ENCODE peak calls at places on chromosomes 16 and 17, in nine cellular contexts. One of them, this sample, is unnamed.

GRCh38 chr17:75535119-75535537 is 9.6 kb downstream of the LLGL2 start:
- DNase-seq in brain microvascular endothelial cell: no peak
- DNase-seq in Calu3: peak
- DNase-seq in H9: no peak
- DNase-seq in fibroblast of lung: no peak
- DNase-seq in HFF-Myc: no peak
- DNase-seq in mucosa of descending colon: peak
- DNase-seq in endothelial cell: no peak
- DNase-seq in MM.1S: no peak
- DNase-seq in this sample: no peak

GRCh38 chr16:2035431-2036199 is 8.9 kb downstream of the NHERF2 start:
- DNase-seq in mucosa of descending colon: no peak
- DNase-seq in H9: no peak
- DNase-seq in MM.1S: no peak
- DNase-seq in brain microvascular endothelial cell: peak
- DNase-seq in endothelial cell: no peak
- DNase-seq in fibroblast of lung: peak
- DNase-seq in HFF-Myc: no peak
- DNase-seq in Calu3: no peak
- DNase-seq in this sample: peak

GRCh38 chr17:20008242-20009051 is 712 bp upstream of the SPECC1 start:
- DNase-seq in brain microvascular endothelial cell: no peak
- DNase-seq in mucosa of descending colon: peak
- DNase-seq in H9: peak
- DNase-seq in endothelial cell: peak
- DNase-seq in fibroblast of lung: no peak
- DNase-seq in Calu3: peak
- DNase-seq in HFF-Myc: no peak
- DNase-seq in MM.1S: no peak
- DNase-seq in this sample: peak

GRCh38 chr17:50708050-50709000 is 611 bp upstream of the ANKRD40 start:
- DNase-seq in Calu3: no peak
- DNase-seq in MM.1S: peak
- DNase-seq in HFF-Myc: no peak
- DNase-seq in H9: no peak
- DNase-seq in brain microvascular endothelial cell: no peak
- DNase-seq in mucosa of descending colon: no peak
- DNase-seq in fibroblast of lung: peak
- DNase-seq in endothelial cell: no peak
- DNase-seq in this sample: no peak

GRCh38 chr17:81354944-81355327 is 40.3 kb upstream of the BAHCC1 start:
- DNase-seq in brain microvascular endothelial cell: no peak
- DNase-seq in MM.1S: no peak
- DNase-seq in H9: no peak
- DNase-seq in mucosa of descending colon: no peak
- DNase-seq in Calu3: no peak
- DNase-seq in endothelial cell: no peak
- DNase-seq in fibroblast of lung: no peak
- DNase-seq in HFF-Myc: no peak
- DNase-seq in this sample: no peak

GRCh38 chr16:79297297-79297696 is 303.2 kb downstream of the MAF start:
- DNase-seq in H9: no peak
- DNase-seq in fibroblast of lung: no peak
- DNase-seq in Calu3: no peak
- DNase-seq in HFF-Myc: no peak
- DNase-seq in brain microvascular endothelial cell: no peak
- DNase-seq in mucosa of descending colon: no peak
- DNase-seq in MM.1S: no peak
- DNase-seq in endothelial cell: no peak
- DNase-seq in this sample: no peak

GRCh38 chr17:80353718-80354275 is 61.2 kb upstream of the ENDOV start:
- DNase-seq in mucosa of descending colon: no peak
- DNase-seq in Calu3: no peak
- DNase-seq in fibroblast of lung: no peak
- DNase-seq in endothelial cell: no peak
- DNase-seq in MM.1S: no peak
- DNase-seq in H9: no peak
- DNase-seq in brain microvascular endothelial cell: no peak
- DNase-seq in HFF-Myc: no peak
- DNase-seq in this sample: no peak

GRCh38 chr17:36901506-36901905 is 35.8 kb upstream of the LHX1 start:
- DNase-seq in brain microvascular endothelial cell: peak
- DNase-seq in fibroblast of lung: no peak
- DNase-seq in MM.1S: no peak
- DNase-seq in endothelial cell: no peak
- DNase-seq in H9: peak
- DNase-seq in HFF-Myc: no peak
- DNase-seq in Calu3: peak
- DNase-seq in mucosa of descending colon: no peak
- DNase-seq in this sample: no peak

DNA sequence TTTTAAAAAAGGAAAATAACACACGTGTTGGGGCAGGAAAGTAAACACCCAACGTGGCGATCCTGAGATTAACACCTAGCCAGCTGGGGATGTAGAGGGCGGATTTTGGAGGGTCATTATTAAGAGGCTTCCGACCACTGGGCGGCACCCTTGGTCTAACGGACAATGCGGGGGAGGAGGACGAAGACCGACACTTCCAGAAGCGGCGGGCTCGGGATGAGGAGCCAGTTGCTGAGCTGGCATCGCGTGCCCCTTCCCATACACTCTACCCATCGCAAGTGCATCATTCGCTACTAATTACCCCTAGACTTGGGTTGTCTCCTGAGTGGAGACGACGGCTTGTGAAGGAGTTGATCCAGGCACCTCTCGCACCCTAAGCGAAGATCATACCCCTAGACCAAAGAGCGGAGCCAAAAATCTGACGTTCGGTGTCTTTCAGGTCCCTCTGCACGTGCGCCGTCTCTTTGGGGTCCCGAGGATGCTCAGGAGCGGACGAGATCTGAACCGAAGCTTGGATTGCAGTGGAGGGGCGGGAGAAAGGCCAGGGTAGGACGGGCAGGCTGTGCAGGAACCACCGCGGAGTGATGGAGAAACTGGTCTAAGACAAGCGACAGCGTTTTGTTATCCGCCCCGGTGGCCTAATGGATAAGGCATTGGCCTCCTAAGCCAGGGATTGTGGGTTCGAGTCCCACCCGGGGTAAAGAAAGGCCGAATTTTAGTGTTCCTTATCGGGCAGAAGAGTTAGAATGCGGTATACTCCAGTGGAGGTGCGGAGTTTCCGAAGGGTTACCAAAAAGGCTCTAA is 17.6 kb downstream of the ZNF213 start:
- DNase-seq in mucosa of descending colon: peak
- DNase-seq in H9: peak
- DNase-seq in HFF-Myc: peak
- DNase-seq in brain microvascular endothelial cell: peak
- DNase-seq in MM.1S: peak
- DNase-seq in fibroblast of lung: peak
- DNase-seq in endothelial cell: peak
- DNase-seq in Calu3: peak
- DNase-seq in this sample: peak
- TF ChIP-seq CTCF in mucosa of descending colon: no peak
- TF ChIP-seq CTCF in H9: peak
- TF ChIP-seq CTCF in HFF-Myc: peak
- TF ChIP-seq CTCF in brain microvascular endothelial cell: peak
- TF ChIP-seq CTCF in MM.1S: peak
- TF ChIP-seq CTCF in fibroblast of lung: peak
- TF ChIP-seq CTCF in endothelial cell: no peak
- TF ChIP-seq CTCF in Calu3: peak
- TF ChIP-seq CTCF in this sample: peak

DNA sequence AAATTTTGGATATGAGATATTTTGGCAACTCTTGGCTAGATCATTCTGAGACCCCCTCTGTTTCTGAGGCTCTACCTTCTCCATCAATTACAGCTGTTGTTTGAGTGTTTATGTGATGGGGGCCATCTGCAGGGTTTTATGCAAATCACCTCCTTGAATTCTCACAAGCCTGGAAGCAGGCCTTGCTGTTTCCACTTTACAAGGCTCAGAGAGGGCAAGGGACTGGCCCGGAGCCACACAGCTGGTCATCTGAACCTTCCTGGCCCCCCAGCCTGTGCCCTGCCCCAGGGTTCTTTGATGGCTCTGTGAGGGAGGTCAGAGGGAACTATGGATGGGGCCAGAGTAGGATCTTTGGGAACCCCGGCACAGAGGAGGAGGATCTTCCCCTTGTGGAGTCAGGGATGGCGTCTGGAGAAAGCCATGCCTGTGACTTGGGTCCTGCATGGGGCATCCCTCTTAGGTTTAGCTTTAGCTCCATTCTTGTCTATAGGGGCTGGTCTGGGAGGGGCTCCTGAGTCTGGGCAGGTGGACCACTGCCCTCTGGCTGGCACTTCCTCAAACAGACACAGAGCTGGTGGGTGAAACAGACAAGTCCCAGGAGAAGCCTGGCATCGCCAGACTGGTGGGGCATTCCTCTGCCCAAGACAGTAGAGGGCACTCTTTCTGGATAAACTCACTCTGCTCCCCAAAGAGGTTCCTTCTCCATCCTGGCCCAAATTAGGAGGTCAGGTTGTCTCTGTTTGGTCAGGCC is 26.2 kb downstream of the IL21R start:
- DNase-seq in fibroblast of lung: no peak
- DNase-seq in endothelial cell: peak
- DNase-seq in MM.1S: no peak
- DNase-seq in brain microvascular endothelial cell: no peak
- DNase-seq in HFF-Myc: no peak
- DNase-seq in H9: peak
- DNase-seq in Calu3: no peak
- DNase-seq in mucosa of descending colon: no peak
- DNase-seq in this sample: peak
- TF ChIP-seq CTCF in fibroblast of lung: no peak
- TF ChIP-seq CTCF in endothelial cell: no peak
- TF ChIP-seq CTCF in MM.1S: no peak
- TF ChIP-seq CTCF in brain microvascular endothelial cell: peak
- TF ChIP-seq CTCF in HFF-Myc: peak
- TF ChIP-seq CTCF in H9: peak
- TF ChIP-seq CTCF in Calu3: peak
- TF ChIP-seq CTCF in mucosa of descending colon: no peak
- TF ChIP-seq CTCF in this sample: peak

DNA sequence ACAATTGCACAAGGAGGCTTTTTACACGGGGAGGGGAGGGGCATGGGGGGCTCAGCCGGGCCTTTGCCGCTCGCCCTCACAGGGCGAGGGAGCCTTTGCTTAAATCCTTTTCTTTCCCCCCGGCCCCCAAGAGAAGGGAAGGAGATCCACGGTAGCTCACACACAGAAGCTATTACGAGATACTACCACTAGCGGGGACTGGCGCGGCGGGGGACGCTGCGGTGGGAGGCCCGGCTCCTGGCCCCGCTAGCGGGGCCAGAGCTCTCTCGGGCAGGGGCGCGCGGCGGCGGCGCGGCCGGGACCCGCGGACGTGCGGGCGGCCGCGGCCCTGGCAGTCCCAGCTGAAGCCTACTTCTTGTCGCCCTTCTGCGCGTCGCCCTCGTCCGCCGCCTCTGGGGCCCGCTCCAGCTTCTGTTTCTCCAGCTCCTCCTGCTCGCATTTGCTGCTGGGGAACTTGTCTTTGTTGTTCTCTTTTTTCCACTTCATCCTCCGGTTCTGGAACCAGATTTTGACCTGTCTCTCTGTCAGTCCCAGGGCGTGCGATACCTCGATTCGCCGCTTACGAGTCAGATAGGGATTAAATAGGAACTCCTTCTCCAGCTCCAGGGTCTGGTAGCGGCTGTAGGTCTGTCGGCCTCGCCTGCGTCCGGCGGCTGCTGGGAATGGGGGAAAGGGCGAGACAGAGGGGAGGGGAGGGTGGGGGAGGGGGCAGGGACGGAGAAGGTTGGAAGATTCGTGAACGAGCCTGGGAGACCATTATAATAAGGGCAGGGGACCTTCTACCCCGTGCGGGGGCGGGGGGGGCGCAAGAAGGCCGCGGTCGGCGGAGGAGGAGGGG is 2.0 kb downstream of the HOXB8 start:
- DNase-seq in fibroblast of lung: peak
- DNase-seq in mucosa of descending colon: no peak
- DNase-seq in brain microvascular endothelial cell: no peak
- DNase-seq in HFF-Myc: no peak
- DNase-seq in Calu3: no peak
- DNase-seq in endothelial cell: no peak
- DNase-seq in H9: peak
- DNase-seq in MM.1S: no peak
- DNase-seq in this sample: no peak
- TF ChIP-seq CTCF in fibroblast of lung: peak
- TF ChIP-seq CTCF in mucosa of descending colon: no peak
- TF ChIP-seq CTCF in brain microvascular endothelial cell: peak
- TF ChIP-seq CTCF in HFF-Myc: no peak
- TF ChIP-seq CTCF in Calu3: peak
- TF ChIP-seq CTCF in endothelial cell: peak
- TF ChIP-seq CTCF in H9: peak
- TF ChIP-seq CTCF in MM.1S: peak
- TF ChIP-seq CTCF in this sample: peak

GRCh38 chr17:8435245-8436168 is at the start of gene NDEL1:
- DNase-seq in endothelial cell: peak
- DNase-seq in brain microvascular endothelial cell: peak
- DNase-seq in mucosa of descending colon: peak
- DNase-seq in fibroblast of lung: peak
- DNase-seq in H9: peak
- DNase-seq in HFF-Myc: peak
- DNase-seq in Calu3: peak
- DNase-seq in MM.1S: peak
- DNase-seq in this sample: peak

GRCh38 chr17:8438441-8438840 is 2.8 kb downstream of the NDEL1 start:
- DNase-seq in brain microvascular endothelial cell: no peak
- DNase-seq in MM.1S: no peak
- DNase-seq in HFF-Myc: no peak
- DNase-seq in fibroblast of lung: no peak
- DNase-seq in endothelial cell: no peak
- DNase-seq in H9: no peak
- DNase-seq in mucosa of descending colon: no peak
- DNase-seq in Calu3: no peak
- DNase-seq in this sample: no peak

GRCh38 chr17:8439681-8440080 is 4.0 kb downstream of the NDEL1 start:
- DNase-seq in endothelial cell: no peak
- DNase-seq in Calu3: no peak
- DNase-seq in mucosa of descending colon: no peak
- DNase-seq in fibroblast of lung: no peak
- DNase-seq in H9: no peak
- DNase-seq in brain microvascular endothelial cell: no peak
- DNase-seq in HFF-Myc: no peak
- DNase-seq in MM.1S: no peak
- DNase-seq in this sample: no peak

GRCh38 chr17:8441690-8442089 is 6.0 kb downstream of the NDEL1 start:
- DNase-seq in brain microvascular endothelial cell: no peak
- DNase-seq in fibroblast of lung: no peak
- DNase-seq in HFF-Myc: no peak
- DNase-seq in H9: no peak
- DNase-seq in MM.1S: no peak
- DNase-seq in mucosa of descending colon: no peak
- DNase-seq in Calu3: no peak
- DNase-seq in endothelial cell: no peak
- DNase-seq in this sample: no peak

DNA sequence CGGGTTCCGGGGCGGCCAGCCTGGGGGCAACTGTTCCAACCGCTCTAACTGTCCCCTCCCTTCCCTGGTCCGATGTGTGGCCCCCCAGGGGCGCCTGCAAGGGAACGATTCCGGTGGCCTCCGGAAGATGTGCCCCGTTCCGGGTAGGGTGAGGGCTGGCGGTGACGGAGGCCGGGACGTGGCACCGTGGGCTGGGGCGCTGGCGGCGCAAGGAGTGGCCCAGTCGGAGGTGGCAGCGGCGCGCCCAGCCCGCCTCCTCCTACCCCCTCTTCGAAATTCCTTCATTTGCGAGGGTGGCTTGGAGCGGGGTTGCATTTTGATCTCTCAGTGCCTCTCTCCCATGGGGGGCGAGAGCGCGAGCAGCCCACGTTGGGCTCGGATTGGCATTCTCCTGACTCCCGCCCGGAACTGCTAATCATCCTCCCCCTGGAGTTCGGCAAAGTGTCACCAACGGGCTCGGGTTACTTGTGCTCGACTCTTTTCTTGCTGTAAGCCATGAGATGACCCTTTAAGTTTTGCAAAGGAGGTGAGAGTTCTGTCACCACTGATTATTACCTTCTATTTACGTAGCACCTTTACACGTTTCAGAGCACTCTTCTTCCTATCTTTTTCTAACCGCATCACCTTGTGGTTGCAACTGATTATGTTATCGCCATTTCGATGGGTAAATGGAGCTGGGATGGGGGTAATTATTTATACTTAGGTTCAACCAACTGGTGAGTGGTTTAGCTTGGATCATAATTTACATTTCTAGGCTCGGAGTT is 667 bp downstream of the NDEL1 start:
- DNase-seq in HFF-Myc: no peak
- DNase-seq in endothelial cell: peak
- DNase-seq in MM.1S: peak
- DNase-seq in H9: peak
- DNase-seq in mucosa of descending colon: peak
- DNase-seq in fibroblast of lung: peak
- DNase-seq in Calu3: peak
- DNase-seq in brain microvascular endothelial cell: peak
- DNase-seq in this sample: peak
- TF ChIP-seq CTCF in HFF-Myc: no peak
- TF ChIP-seq CTCF in endothelial cell: no peak
- TF ChIP-seq CTCF in MM.1S: no peak
- TF ChIP-seq CTCF in H9: no peak
- TF ChIP-seq CTCF in mucosa of descending colon: no peak
- TF ChIP-seq CTCF in fibroblast of lung: no peak
- TF ChIP-seq CTCF in Calu3: no peak
- TF ChIP-seq CTCF in brain microvascular endothelial cell: no peak
- TF ChIP-seq CTCF in this sample: no peak